ENCODE peak calls at places on chromosomes 16 and 17, in nine cellular contexts. D, B, G, W, Z, X, E, F and P are unnamed samples.

GRCh38 chr16:22685162-22685830 is 128.7 kb upstream of the HS3ST2 start:
- DNase-seq in Z (peak), B (no peak), W (no peak), G (no peak), X (peak), E (peak), F (peak), D (no peak), P (no peak)

GRCh38 chr16:50303041-50303604 is 36.8 kb downstream of the ADCY7 start:
- DNase-seq in G (no peak), D (no peak), B (no peak), X (no peak), E (no peak), Z (no peak), F (no peak), W (no peak), P (no peak)

GRCh38 chr16:51225902-51226301 is 74.8 kb upstream of the SALL1 start:
- DNase-seq in Z (no peak), G (no peak), X (no peak), B (no peak), F (no peak), D (no peak), E (no peak), W (no peak), P (no peak)

GRCh38 chr17:68324114-68324513 is 32.8 kb downstream of the ARSG start:
- DNase-seq in G (no peak), X (no peak), D (no peak), B (no peak), W (no peak), F (no peak), Z (no peak), E (no peak), P (no peak)

GRCh38 chr17:49972486-49973270 is 3.7 kb downstream of the DLX4 start:
- DNase-seq in E (no peak), D (no peak), X (no peak), B (no peak), W (no peak), Z (no peak), G (no peak), F (no peak), P (no peak)

GRCh38 chr17:32610943-32611342 is 124.2 kb downstream of the CDK5R1 start:
- DNase-seq in D (no peak), Z (no peak), E (no peak), W (no peak), X (no peak), G (no peak), F (no peak), B (no peak), P (no peak)

GRCh38 chr17:78329263-78330059 is 30.4 kb downstream of the SOCS3 start:
- DNase-seq in F (no peak), X (no peak), Z (no peak), D (no peak), W (no peak), G (no peak), B (peak), E (peak), P (no peak)

GRCh38 chr16:9465150-9465549 is 373.7 kb downstream of the HAPSTR1 start:
- DNase-seq in F (no peak), G (no peak), W (no peak), Z (no peak), X (no peak), E (no peak), B (no peak), D (no peak), P (no peak)

GRCh38 chr16:88469615-88470395 is 16.7 kb downstream of the ZFPM1 start:
- DNase-seq in F (no peak), Z (no peak), G (no peak), W (no peak), X (no peak), D (peak), E (no peak), B (no peak), P (no peak)

GRCh38 chr17:80845863-80846671 is 145.6 kb upstream of the CHMP6 start:
- DNase-seq in Z (no peak), W (peak), B (no peak), F (no peak), D (no peak), E (no peak), X (no peak), G (no peak), P (no peak)

GRCh38 chr16:66516808-66517585 is 32.9 kb downstream of the TK2 start:
- DNase-seq in Z (peak), F (peak), W (peak), G (peak), B (peak), E (peak), X (peak), D (peak), P (peak)

GRCh38 chr16:80931985-80932720 is 74.5 kb downstream of the CMC2 start:
- DNase-seq in D (no peak), G (no peak), X (no peak), F (no peak), E (peak), B (peak), W (no peak), Z (peak), P (peak)

GRCh38 chr17:19771971-19772630 is 24.0 kb upstream of the ALDH3A1 start:
- DNase-seq in B (no peak), D (peak), G (no peak), W (no peak), X (no peak), E (no peak), F (no peak), Z (no peak), P (no peak)

GRCh38 chr16:3266873-3267537 is 10.6 kb upstream of the MEFV start:
- DNase-seq in D (no peak), B (peak), E (peak), X (no peak), W (peak), F (no peak), G (no peak), Z (no peak), P (no peak)

GRCh38 chr16:87638736-87639135 is 36.4 kb downstream of the JPH3 start:
- DNase-seq in G (no peak), B (no peak), Z (no peak), D (no peak), X (no peak), F (no peak), W (no peak), E (no peak), P (no peak)

GRCh38 chr16:82197540-82198240 is 27.7 kb upstream of the MPHOSPH6 start:
- DNase-seq in E (no peak), W (no peak), D (no peak), F (no peak), Z (peak), B (no peak), G (no peak), X (no peak), P (no peak)

GRCh38 chr17:61313515-61314326 is 85.9 kb upstream of the TBX2 start:
- DNase-seq in W (no peak), B (no peak), Z (no peak), E (no peak), G (no peak), F (no peak), D (no peak), X (no peak), P (no peak)
- H3K4me3 ChIP-seq in W (no peak), B (no peak), Z (no peak), E (no peak), G (no peak), F (no peak), D (no peak), X (no peak), P (no peak)

DNA sequence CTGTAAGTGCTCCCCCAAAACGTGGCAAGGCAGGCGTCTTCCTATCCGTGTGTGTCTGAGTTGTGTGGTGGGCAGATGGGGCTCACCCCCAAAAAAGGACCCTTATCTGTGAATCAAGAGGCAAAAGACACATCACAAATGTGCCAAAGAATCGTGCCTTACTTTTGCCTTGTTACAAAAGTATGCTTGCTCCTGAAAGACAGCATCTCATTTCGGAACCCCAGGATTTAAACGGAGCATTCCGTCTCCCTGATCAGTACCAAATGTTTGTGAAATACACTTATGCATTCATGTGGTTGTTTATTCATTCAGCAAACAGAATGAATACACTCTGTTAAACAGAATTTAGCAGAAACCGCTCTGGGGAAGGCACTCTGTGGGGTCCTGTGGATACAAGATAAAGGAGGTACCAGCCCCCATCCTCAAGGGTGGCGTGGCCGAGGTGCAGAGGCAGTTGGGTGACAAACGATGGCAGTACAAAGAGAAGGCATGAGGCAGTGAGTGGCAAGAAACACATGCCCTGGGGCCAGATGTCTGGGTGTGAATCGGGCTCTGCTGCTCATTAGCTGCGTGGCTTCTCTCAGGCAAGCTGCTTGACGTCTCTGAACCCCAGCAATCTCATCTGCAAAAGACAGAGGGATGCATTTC is 649 bp downstream of the WFDC1 start:
- DNase-seq in B (no peak), D (no peak), Z (no peak), G (no peak), E (no peak), F (no peak), W (no peak), X (no peak), P (no peak)
- H3K4me3 ChIP-seq in B (no peak), D (no peak), Z (no peak), G (no peak), E (no peak), F (no peak), W (no peak), X (peak), P (no peak)

GRCh38 chr17:8964801-8965393 is 610 bp downstream of the PIK3R5 start:
- DNase-seq in Z (no peak), B (no peak), G (no peak), F (no peak), W (no peak), X (no peak), D (no peak), E (no peak), P (no peak)
- H3K4me3 ChIP-seq in Z (peak), B (no peak), G (peak), F (peak), W (peak), X (peak), D (peak), E (no peak), P (no peak)

GRCh38 chr16:30983898-30984610 is 953 bp upstream of the HSD3B7 start:
- DNase-seq in W (no peak), Z (no peak), G (no peak), X (no peak), B (no peak), D (no peak), E (no peak), F (no peak), P (no peak)

GRCh38 chr16:30986129-30986991 is 1.4 kb downstream of the HSD3B7 start:
- DNase-seq in B (no peak), F (no peak), W (no peak), Z (no peak), D (no peak), X (no peak), G (no peak), E (no peak), P (no peak)

GRCh38 chr16:30987581-30988190 is 2.7 kb downstream of the HSD3B7 start:
- DNase-seq in B (no peak), E (no peak), X (no peak), W (no peak), G (no peak), Z (no peak), F (no peak), D (no peak), P (no peak)

GRCh38 chr16:30984669-30985400 is at the start of gene HSD3B7:
- DNase-seq in W (peak), F (peak), X (peak), Z (peak), B (peak), G (peak), D (peak), E (peak), P (no peak)

DNA sequence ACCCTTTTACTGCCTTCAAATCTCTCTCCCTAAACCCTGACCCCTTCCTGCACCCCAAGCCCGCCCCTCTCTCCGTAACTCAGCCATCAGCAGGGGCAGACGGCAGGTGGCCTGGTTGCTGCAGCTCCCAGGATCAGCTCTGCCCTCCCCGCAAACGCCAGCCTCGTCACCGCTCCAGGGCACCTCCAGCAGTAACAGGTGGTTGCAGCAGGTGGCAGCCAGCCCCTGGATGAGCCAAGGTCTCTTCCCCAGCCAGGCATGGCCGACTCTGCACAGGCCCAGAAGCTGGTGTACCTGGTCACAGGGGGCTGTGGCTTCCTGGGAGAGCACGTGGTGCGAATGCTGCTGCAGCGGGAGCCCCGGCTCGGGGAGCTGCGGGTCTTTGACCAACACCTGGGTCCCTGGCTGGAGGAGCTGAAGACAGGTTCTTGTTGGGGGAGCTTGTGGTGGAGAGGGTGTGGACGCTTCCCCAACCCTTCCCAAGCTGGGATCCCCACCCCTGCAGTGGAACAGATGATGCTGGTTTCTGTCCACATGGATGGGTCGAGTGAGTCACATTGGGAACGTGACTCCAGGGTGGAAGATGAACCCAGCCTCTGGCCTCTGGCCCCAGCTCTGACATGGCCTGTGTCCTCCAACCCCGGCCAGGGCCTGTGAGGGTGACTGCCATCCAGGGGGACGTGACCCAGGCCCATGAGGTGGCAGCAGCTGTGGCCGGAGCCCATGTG is 558 bp downstream of the HSD3B7 start:
- DNase-seq in Z (peak), D (no peak), B (peak), X (no peak), F (no peak), W (no peak), G (no peak), E (peak), P (peak)
- H3K4me3 ChIP-seq in Z (peak), D (no peak), B (peak), X (peak), F (peak), W (no peak), G (no peak), E (peak), P (peak)

DNA sequence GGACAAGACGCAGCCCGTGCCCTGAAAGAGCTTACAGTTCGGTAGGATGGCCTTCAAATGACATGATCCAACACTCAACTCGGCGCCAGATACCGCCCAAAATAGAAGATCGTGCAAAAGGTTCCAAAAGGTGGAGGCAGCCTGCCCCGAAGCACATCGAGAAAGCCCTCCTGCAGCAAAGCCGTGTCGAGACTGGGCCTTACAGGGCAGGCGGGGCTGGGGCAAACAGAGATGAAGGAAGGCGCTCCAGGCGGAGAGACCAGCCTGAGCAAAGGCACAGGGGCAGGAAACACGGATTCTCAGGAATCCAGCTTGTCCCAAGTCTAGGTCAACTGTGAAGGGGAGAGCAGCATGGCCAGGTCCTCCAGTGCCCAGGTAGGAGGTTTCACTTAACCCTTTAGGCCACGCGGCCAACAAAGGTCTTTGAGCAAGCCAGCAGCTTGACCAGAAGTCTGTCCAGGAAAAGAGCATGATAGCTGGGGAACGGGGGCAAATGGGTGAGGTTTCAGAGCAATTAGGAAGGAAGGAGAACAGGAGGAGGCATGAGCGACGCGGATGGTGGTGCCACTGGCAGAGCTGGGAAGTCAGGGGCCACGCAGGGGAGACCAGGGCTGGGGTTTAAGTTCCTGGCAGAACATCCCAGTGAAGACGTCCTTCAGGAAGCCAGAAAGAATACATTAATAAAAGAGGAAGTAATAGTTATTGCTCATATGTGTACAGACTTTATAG is 21.2 kb upstream of the EIF1 start:
- DNase-seq in D (no peak), W (no peak), X (no peak), B (no peak), G (no peak), F (no peak), E (no peak), Z (no peak), P (no peak)
- H3K4me3 ChIP-seq in D (no peak), W (peak), X (peak), B (no peak), G (no peak), F (no peak), E (no peak), Z (no peak), P (no peak)

GRCh38 chr16:1645914-1646525 is 32.1 kb upstream of the JPT2 start:
- DNase-seq in G (peak), W (no peak), F (no peak), Z (no peak), B (peak), X (no peak), E (peak), D (peak), P (no peak)

GRCh38 chr16:1651509-1652342 is 26.4 kb upstream of the JPT2 start:
- DNase-seq in B (no peak), Z (no peak), X (no peak), G (no peak), E (peak), D (no peak), F (no peak), W (no peak), P (no peak)

GRCh38 chr16:1650131-1650530 is 27.9 kb upstream of the JPT2 start:
- DNase-seq in G (no peak), W (no peak), E (peak), D (no peak), F (no peak), Z (no peak), B (no peak), X (no peak), P (no peak)

GRCh38 chr16:1651055-1651454 is 27.0 kb upstream of the JPT2 start:
- DNase-seq in G (no peak), B (no peak), X (no peak), E (no peak), W (no peak), D (no peak), F (no peak), Z (no peak), P (no peak)

GRCh38 chr16:1647904-1648303 is 30.2 kb upstream of the JPT2 start:
- DNase-seq in Z (no peak), W (peak), X (no peak), B (no peak), D (no peak), G (no peak), E (no peak), F (no peak), P (no peak)
- H3K4me3 ChIP-seq in Z (no peak), W (no peak), X (no peak), B (no peak), D (no peak), G (no peak), E (no peak), F (no peak), P (no peak)

DNA sequence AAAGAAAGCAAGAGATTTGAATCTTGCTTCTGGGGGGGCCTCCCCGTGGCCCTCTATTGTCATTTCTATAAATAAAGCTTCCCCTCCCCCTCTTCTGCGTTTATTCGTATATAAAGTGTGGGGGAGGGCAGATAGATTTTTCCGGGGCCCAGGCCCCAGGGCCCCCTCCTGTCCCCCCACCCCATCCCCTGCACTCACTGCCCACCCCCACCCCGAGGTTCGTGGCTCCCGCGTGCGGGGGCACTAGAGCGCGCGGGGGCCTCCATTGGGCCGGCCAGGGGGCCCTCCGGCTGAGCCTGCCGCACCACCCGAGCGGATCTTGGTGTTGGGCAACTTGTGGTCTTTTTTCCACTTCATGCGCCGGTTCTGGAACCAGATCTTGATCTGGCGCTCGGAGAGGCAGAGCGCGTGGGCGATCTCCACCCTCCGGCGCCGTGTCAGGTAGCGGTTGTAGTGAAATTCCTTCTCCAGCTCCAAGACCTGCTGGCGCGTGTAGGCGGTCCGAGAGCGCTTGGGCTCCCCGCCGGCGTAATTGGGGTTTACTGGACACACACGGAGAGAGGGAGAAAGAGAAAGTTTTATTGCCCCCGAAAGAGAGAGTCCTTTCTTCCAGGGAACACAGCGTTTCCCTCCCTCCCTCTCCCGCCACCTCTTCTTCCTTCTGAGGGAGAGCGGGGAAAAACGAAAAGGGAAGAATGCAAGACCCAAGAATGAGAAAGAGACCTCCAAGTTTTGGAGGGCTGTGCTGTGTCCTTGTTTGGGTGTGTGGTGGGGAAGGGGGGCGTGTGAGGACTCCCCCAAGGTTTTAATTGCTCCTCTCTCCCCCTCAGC is 1.5 kb downstream of the HOXB4 start:
- DNase-seq in F (no peak), D (no peak), B (no peak), W (no peak), G (no peak), X (no peak), Z (no peak), E (peak), P (no peak)
- H3K4me3 ChIP-seq in F (peak), D (peak), B (peak), W (peak), G (no peak), X (peak), Z (no peak), E (peak), P (no peak)